ENCODE peak calls at places on chromosomes 5 and 9, in five cellular contexts. K is transverse colon, N is ovary, Z is fibroblast of mammary gland, X is neural progenitor cell. G is an unnamed sample.

GRCh38 chr5:120062515-120062917 is 401.6 kb upstream of the PRR16 start:
- DNase-seq in N (no peak), X (peak), Z (peak), K (no peak), G (peak)

GRCh38 chr9:124394167-124394566 is 21.1 kb downstream of the PSMB7 start:
- DNase-seq in X (no peak), N (no peak), Z (no peak), K (no peak), G (no peak)

GRCh38 chr9:33290994-33291397 is 680 bp downstream of the NFX1 start:
- DNase-seq in X (no peak), N (no peak), Z (peak), K (no peak), G (no peak)

GRCh38 chr9:35749515-35750255 is 598 bp downstream of the RGP1 start:
- DNase-seq in X (peak), Z (no peak), K (peak), N (no peak), G (no peak)

GRCh38 chr5:171155621-171156020 is 153.4 kb upstream of the TLX3 start:
- DNase-seq in N (no peak), K (no peak), X (no peak), Z (peak), G (peak)

GRCh38 chr5:26805076-26805475 is 233.3 kb downstream of the CDH9 start:
- DNase-seq in Z (no peak), N (no peak), X (no peak), K (no peak), G (no peak)

GRCh38 chr5:102855684-102856373 is 100.7 kb downstream of the PAM start:
- DNase-seq in Z (peak), K (no peak), X (no peak), N (no peak), G (no peak)

GRCh38 chr9:77457916-77458592 is 190.1 kb downstream of the GNA14 start:
- DNase-seq in Z (peak), N (peak), K (peak), X (peak), G (peak)

GRCh38 chr5:28648108-28648507 is 1609.7 kb upstream of the CDH9 start:
- DNase-seq in N (no peak), Z (no peak), X (peak), K (no peak), G (peak)

GRCh38 chr5:657570-657969 is 35.6 kb downstream of the TPPP start:
- DNase-seq in X (no peak), Z (peak), N (no peak), K (no peak), G (peak)

GRCh38 chr5:36237756-36238155 is 4.0 kb downstream of the NADK2 start:
- DNase-seq in X (no peak), K (no peak), Z (no peak), N (no peak), G (no peak)

GRCh38 chr5:61805101-61805500 is 473.0 kb downstream of the ZSWIM6 start:
- DNase-seq in X (no peak), K (no peak), N (no peak), Z (peak), G (peak)

GRCh38 chr9:118222375-118222774 is 518.2 kb downstream of the TLR4 start:
- DNase-seq in Z (no peak), X (peak), N (no peak), K (no peak), G (no peak)

GRCh38 chr9:133333566-133333965 is 2.4 kb downstream of the SURF6 start:
- DNase-seq in N (peak), X (no peak), K (no peak), Z (no peak), G (no peak)

GRCh38 chr5:153831976-153832375 is 206.7 kb downstream of the FAM114A2 start:
- DNase-seq in N (no peak), X (peak), Z (peak), K (no peak), G (peak)

GRCh38 chr5:80077317-80077716 is 42.2 kb downstream of the THBS4 start:
- DNase-seq in N (no peak), Z (no peak), X (no peak), K (no peak), G (no peak)

GRCh38 chr5:80082221-80082620 is 47.1 kb downstream of the THBS4 start:
- DNase-seq in X (no peak), K (no peak), Z (no peak), N (no peak), G (no peak)

GRCh38 chr5:80083115-80083890 is 48.2 kb downstream of the THBS4 start:
- DNase-seq in X (peak), K (no peak), N (peak), Z (peak), G (peak)

GRCh38 chr5:80078921-80079320 is 43.8 kb downstream of the THBS4 start:
- DNase-seq in Z (no peak), K (no peak), X (no peak), N (no peak), G (no peak)

DNA sequence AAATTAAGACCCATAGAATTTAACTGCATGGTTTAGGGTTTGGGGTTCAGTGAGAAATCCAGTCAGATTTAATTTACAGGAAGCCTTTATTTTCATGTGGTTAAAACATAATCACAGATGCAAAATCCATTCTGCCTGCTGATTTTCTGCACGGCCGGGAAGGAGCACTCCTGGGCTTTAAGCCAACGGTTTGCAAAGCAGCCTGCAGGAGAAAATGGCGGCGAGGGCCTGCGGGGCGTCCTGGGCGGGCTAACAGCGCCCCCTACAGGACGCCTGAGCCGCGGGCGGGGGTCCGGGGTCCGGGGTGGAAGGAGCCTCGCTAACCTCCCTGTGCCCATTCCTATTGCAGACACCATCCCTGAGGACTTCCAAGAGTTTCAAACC is 47.6 kb downstream of the THBS4 start:
- DNase-seq in X (peak), K (peak), Z (peak), N (peak), G (peak)
- H3K4me3 ChIP-seq in X (no peak), K (no peak), Z (peak), N (peak), G (peak)

GRCh38 chr5:73233053-73233460 is 60.1 kb downstream of the TMEM174 start:
- DNase-seq in K (no peak), N (no peak), Z (no peak), X (peak), G (no peak)

GRCh38 chr5:73232266-73233041 is 59.5 kb downstream of the TMEM174 start:
- DNase-seq in K (no peak), Z (no peak), X (peak), N (no peak), G (no peak)

GRCh38 chr5:73234156-73234555 is 61.2 kb downstream of the TMEM174 start:
- DNase-seq in Z (no peak), X (no peak), K (no peak), N (no peak), G (no peak)

GRCh38 chr5:73231245-73231778 is 58.3 kb downstream of the TMEM174 start:
- DNase-seq in X (no peak), K (no peak), N (no peak), Z (no peak), G (no peak)

GRCh38 chr5:73233461-73234151 is 60.6 kb downstream of the TMEM174 start:
- DNase-seq in X (peak), Z (no peak), N (no peak), K (no peak), G (no peak)
- H3K4me3 ChIP-seq in X (peak), Z (peak), N (peak), K (peak), G (no peak)

GRCh38 chr9:132240860-132241482 is 79.1 kb downstream of the NTNG2 start:
- DNase-seq in X (peak), N (peak), Z (peak), K (peak), G (peak)
- H3K4me3 ChIP-seq in X (peak), N (peak), Z (peak), K (peak), G (peak)

GRCh38 chr5:83899351-83899970 is 178.8 kb upstream of the HAPLN1 start:
- DNase-seq in X (no peak), N (no peak), Z (no peak), K (no peak), G (no peak)
- H3K4me3 ChIP-seq in X (no peak), N (no peak), Z (no peak), K (no peak), G (no peak)

GRCh38 chr9:15182755-15183154 is 124.3 kb downstream of the TTC39B start:
- DNase-seq in X (no peak), Z (no peak), K (no peak), N (no peak), G (no peak)
- H3K4me3 ChIP-seq in X (no peak), Z (no peak), K (no peak), N (no peak), G (no peak)

GRCh38 chr9:97385626-97386264 is 26.2 kb upstream of the TDRD7 start:
- DNase-seq in N (no peak), K (no peak), X (no peak), Z (no peak), G (no peak)

GRCh38 chr9:97387504-97387886 is 24.4 kb upstream of the TDRD7 start:
- DNase-seq in X (no peak), N (no peak), Z (no peak), K (no peak), G (no peak)

GRCh38 chr9:97386265-97386633 is 25.6 kb upstream of the TDRD7 start:
- DNase-seq in K (peak), Z (no peak), N (no peak), X (no peak), G (no peak)

GRCh38 chr9:97387936-97388684 is 23.8 kb upstream of the TDRD7 start:
- DNase-seq in K (no peak), N (no peak), X (no peak), Z (no peak), G (no peak)

DNA sequence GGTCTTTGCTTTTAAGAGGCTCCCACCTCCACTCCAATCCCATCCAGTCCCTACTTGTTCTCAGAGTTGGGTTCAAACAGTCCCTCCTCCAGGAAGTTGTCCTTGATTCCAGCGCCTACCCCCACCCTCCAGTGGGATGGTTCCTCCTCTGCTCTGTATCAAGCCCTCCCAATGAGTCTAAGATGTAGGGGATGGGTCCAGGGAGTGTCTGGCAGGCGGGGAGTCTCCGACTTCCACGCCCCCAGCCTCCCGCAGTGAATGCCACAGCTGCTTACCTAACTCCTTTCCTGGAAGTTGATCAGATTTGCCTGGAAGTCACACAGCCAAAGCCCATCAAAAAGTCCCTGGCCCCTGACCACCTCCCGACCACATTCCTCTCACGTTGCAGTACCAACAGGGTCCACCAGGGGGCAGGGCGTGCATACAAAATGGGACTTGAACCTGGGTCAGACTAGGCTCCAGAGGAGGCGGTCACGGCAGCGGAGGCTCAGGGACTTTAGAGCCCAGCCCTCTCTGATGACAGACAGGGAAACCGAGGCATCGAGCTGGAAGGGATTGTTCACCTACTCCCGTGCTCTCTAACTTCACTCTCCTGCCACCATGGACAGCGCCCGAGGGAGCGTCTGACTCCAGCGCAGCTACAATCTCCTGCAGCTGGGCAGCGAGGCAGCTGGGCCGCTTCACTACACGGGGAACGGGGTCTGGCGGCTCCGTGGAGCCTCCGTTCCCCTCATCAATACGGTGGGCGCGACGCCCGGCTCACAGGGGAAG is 25.0 kb upstream of the TDRD7 start:
- DNase-seq in X (peak), Z (peak), N (peak), K (peak), G (peak)
- H3K4me3 ChIP-seq in X (no peak), Z (no peak), N (no peak), K (no peak), G (no peak)

GRCh38 chr5:138132543-138132942 is 6.7 kb downstream of the NME5 start:
- DNase-seq in K (no peak), N (no peak), Z (no peak), X (no peak), G (no peak)
- H3K4me3 ChIP-seq in K (no peak), N (no peak), Z (peak), X (peak), G (no peak)

GRCh38 chr5:88678780-88679491 is 204.0 kb downstream of the MEF2C start:
- DNase-seq in K (no peak), N (no peak), X (no peak), Z (no peak), G (no peak)

GRCh38 chr5:88681402-88681801 is 201.6 kb downstream of the MEF2C start:
- DNase-seq in X (no peak), Z (no peak), N (no peak), K (no peak), G (no peak)

GRCh38 chr5:88680253-88681132 is 202.5 kb downstream of the MEF2C start:
- DNase-seq in K (peak), Z (no peak), X (peak), N (peak), G (peak)

GRCh38 chr5:88677943-88678779 is 204.8 kb downstream of the MEF2C start:
- DNase-seq in X (peak), Z (no peak), K (no peak), N (no peak), G (no peak)

DNA sequence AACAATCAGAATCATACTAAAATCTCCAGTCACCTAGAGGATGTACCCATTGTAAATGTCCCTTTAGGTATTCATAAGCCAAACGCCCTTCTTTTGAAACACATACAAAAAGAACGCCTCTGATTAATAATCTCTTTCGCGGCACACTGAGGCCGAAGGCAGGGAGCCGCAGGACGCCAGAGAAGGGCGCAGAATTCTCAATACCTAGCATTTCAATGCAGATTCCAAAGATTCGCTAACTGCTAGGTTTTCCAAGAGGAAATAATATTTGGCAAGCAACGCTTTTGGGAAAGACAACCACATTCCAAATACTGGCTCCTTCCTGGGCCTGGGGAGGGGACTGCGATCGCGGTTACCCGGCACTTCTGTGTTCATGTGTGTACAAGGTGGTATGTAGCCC is 203.3 kb downstream of the MEF2C start:
- DNase-seq in Z (no peak), X (peak), N (no peak), K (no peak), G (no peak)
- H3K4me3 ChIP-seq in Z (no peak), X (no peak), N (no peak), K (no peak), G (no peak)